ENCODE peak calls at places on chromosomes 13 and 19, in four cellular contexts. L is SK-MEL-5, Q is Kasumi-1, C is tibial artery. R is an unnamed sample.
A peak's percentile ranks its signal among the peaks of the same experiment; 100 is the strongest.

GRCh38 chr13:96766311-96766710 is 228.0 kb downstream of the OXGR1 start:
- DNase-seq in L (no peak), C (no peak), Q (no peak), R (no peak)

GRCh38 chr19:48853483-48853882 is 14.9 kb downstream of the PLEKHA4 start:
- DNase-seq in L (no peak), Q (no peak), C (no peak), R (no peak)

GRCh38 chr19:3606174-3606689 is 443 bp downstream of the TBXA2R start:
- DNase-seq in C (peak; percentile 85), Q (no peak), L (no peak), R (no peak)

GRCh38 chr19:20422216-20422615 is 143.4 kb downstream of the ZNF737 start:
- DNase-seq in L (no peak), C (no peak), Q (no peak), R (no peak)

GRCh38 chr19:44912854-44913253 is 1.6 kb upstream of the APOC1 start:
- DNase-seq in Q (no peak), C (no peak), L (no peak), R (no peak)

GRCh38 chr19:48877900-48878218 is 5.6 kb downstream of the PPP1R15A start:
- DNase-seq in Q (no peak), C (no peak), L (no peak), R (no peak)

GRCh38 chr13:75760182-75760981 is 124.3 kb downstream of the LMO7 start:
- DNase-seq in C (no peak), L (no peak), Q (no peak), R (peak; percentile 58)

GRCh38 chr13:23899555-23899954 is 2.3 kb upstream of the C1QTNF9B start:
- DNase-seq in Q (peak; percentile 7), L (peak; percentile 70), C (no peak), R (peak; percentile 45)

GRCh38 chr13:94175076-94175475 is 304.4 kb downstream of the DCT start:
- DNase-seq in Q (no peak), C (no peak), L (peak; percentile 65), R (no peak)

GRCh38 chr13:67278230-67278629 is 48.1 kb upstream of the PCDH9 start:
- DNase-seq in Q (no peak), C (no peak), L (no peak), R (no peak)

GRCh38 chr13:73593199-73593765 is 534.5 kb downstream of the KLF5 start:
- DNase-seq in Q (no peak), L (no peak), C (no peak), R (no peak)

GRCh38 chr19:49552749-49553148 is 24.9 kb downstream of the RCN3 start:
- DNase-seq in Q (no peak), C (no peak), L (no peak), R (no peak)

GRCh38 chr19:42563352-42564210 is 31.1 kb downstream of the CEACAM8 start:
- DNase-seq in L (peak; percentile 75), Q (peak; percentile 82), C (no peak), R (peak; percentile 46)

GRCh38 chr19:17205237-17206140 is 9.7 kb upstream of the USE1 start:
- DNase-seq in L (peak; percentile 41), C (no peak), Q (no peak), R (no peak)

GRCh38 chr19:30450101-30450500 is 77.9 kb downstream of the ZNF536 start:
- DNase-seq in L (peak; percentile 48), Q (no peak), C (no peak), R (peak; percentile 76)

GRCh38 chr13:106105153-106105552 is 430.3 kb downstream of the EFNB2 start:
- DNase-seq in L (no peak), Q (no peak), C (no peak), R (no peak)

GRCh38 chr19:29079331-29079730 is 133.6 kb downstream of the UQCRFS1 start:
- DNase-seq in L (no peak), C (no peak), Q (no peak), R (no peak)

GRCh38 chr19:15463865-15464371 is 426 bp downstream of the RASAL3 start:
- DNase-seq in C (no peak), L (no peak), Q (peak; percentile 93), R (no peak)

GRCh38 chr19:35710784-35711723 is 6.7 kb downstream of the ZBTB32 start:
- DNase-seq in Q (no peak), C (no peak), L (no peak), R (no peak)

GRCh38 chr19:42498387-42498786 is 29.9 kb downstream of the CEACAM1 start:
- DNase-seq in Q (no peak), L (no peak), C (no peak), R (no peak)

R was measured in NCI-H748 treated with DMSO at 0.1 percent for 48 hours.